ENCODE peak calls at places on chromosomes 6 and 20, in seven cellular contexts. X is tibial artery, Z is mesendoderm, B is breast epithelium, S is IMR-90, A is endothelial cell of umbilical vein, C is RWPE2. Y is an unnamed sample. For H3K4me1, the result is how much of the 10 kb centered on the place peaks cover.

GRCh38 chr6:168102093-168102985 is 23.3 kb upstream of the FRMD1 start:
- DNase-seq in A (no peak), S (no peak), B (no peak), Z (no peak), X (no peak), C (no peak), Y (no peak)

GRCh38 chr6:16129623-16130243 is 847 bp downstream of the MYLIP start:
- DNase-seq in C (no peak), Z (peak), B (peak), S (peak), A (peak), X (peak), Y (peak)

GRCh38 chr6:109978174-109979032 is at the start of gene GPR6:
- DNase-seq in B (no peak), Z (peak), A (peak), C (peak), X (no peak), S (peak), Y (peak)

GRCh38 chr6:71473908-71474307 is 185.3 kb downstream of the OGFRL1 start:
- DNase-seq in B (peak), S (peak), A (peak), C (no peak), Z (no peak), X (peak), Y (no peak)

GRCh38 chr6:72940265-72940664 is 285.0 kb downstream of the KHDC1L start:
- DNase-seq in A (no peak), C (no peak), S (no peak), Z (no peak), B (no peak), X (no peak), Y (no peak)

GRCh38 chr6:7107578-7108195 is at the start of gene RREB1:
- DNase-seq in C (no peak), S (peak), X (peak), Z (peak), A (peak), B (peak), Y (peak)

GRCh38 chr6:26131618-26132017 is 44.4 kb downstream of the HFE start:
- DNase-seq in C (no peak), S (no peak), Z (peak), X (no peak), A (no peak), B (no peak), Y (no peak)

GRCh38 chr20:37845261-37845681 is 57.7 kb upstream of the VSTM2L start:
- DNase-seq in B (peak), C (peak), X (no peak), A (no peak), Z (peak), S (no peak), Y (no peak)

GRCh38 chr6:143545976-143546547 is 34.5 kb upstream of the FUCA2 start:
- DNase-seq in C (no peak), S (peak), Z (no peak), B (no peak), X (no peak), A (peak), Y (no peak)

GRCh38 chr6:29524982-29525639 is 34.4 kb downstream of the UBD start:
- DNase-seq in B (no peak), C (no peak), X (no peak), Z (no peak), S (no peak), A (no peak), Y (no peak)

GRCh38 chr6:38306915-38307314 is 332.8 kb downstream of the BTBD9 start:
- DNase-seq in X (no peak), Z (peak), A (no peak), B (no peak), C (no peak), S (no peak), Y (no peak)

GRCh38 chr6:121055572-121056163 is 278.6 kb downstream of the TBC1D32 start:
- DNase-seq in B (no peak), S (peak), X (no peak), Z (peak), C (no peak), A (peak), Y (peak)

GRCh38 chr6:10800810-10801209 is 37.5 kb downstream of the MAK start:
- DNase-seq in B (no peak), S (peak), A (peak), X (no peak), C (no peak), Z (peak), Y (no peak)

GRCh38 chr6:135310291-135310690 is 129.2 kb downstream of the MYB start:
- DNase-seq in Z (no peak), S (no peak), C (no peak), B (no peak), A (no peak), X (no peak), Y (no peak)

GRCh38 chr6:4883298-4883697 is 107.1 kb downstream of the CDYL start:
- DNase-seq in C (no peak), A (no peak), Z (no peak), X (no peak), B (no peak), S (no peak), Y (no peak)

GRCh38 chr6:156984178-156984738 is 207.1 kb downstream of the ARID1B start:
- DNase-seq in B (no peak), Z (peak), S (no peak), X (no peak), A (no peak), C (no peak), Y (no peak)

GRCh38 chr6:128098000-128098581 is 197.2 kb upstream of the THEMIS start:
- DNase-seq in A (no peak), Z (no peak), X (no peak), B (no peak), C (no peak), S (peak), Y (no peak)

GRCh38 chr20:10568032-10568431 is 105.8 kb downstream of the JAG1 start:
- DNase-seq in X (no peak), B (no peak), C (no peak), S (no peak), A (no peak), Z (peak), Y (no peak)
- H3K27ac ChIP-seq in X (no peak), B (no peak), C (no peak), S (no peak), A (no peak), Z (no peak), Y (no peak)

DNA sequence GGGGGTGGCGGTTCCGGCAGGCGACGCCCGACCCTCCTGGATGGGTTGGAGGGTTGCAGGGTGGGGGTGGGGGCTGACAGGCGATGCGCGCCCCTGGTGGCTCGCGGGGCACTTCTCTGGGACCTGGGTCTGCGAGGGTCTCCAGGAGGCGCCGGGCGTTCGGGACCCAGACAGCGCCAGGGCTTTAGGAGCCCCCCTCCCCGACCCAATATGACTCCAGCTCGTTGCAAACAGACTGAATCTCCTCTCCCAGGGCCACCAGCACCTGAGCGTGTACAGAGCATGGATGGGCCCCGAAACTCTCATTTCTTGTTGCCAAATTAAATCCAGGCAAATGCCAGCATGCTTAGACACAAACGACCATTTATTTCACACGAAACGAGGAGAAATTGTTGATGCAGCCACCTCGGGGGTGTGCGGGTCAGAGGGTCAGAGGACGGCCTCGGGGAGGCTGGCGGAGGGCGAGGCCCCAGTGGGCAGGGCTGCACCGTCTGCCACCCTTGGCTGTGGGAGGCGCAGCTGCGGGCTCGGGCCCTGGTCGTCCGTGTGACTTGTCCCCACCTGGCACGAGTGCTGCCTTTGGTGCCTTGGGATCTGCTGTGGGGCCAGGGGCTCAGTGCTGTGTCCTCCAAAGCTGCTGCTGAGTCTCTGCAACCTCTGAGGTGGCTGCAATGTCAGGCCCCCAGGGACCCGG is 20.9 kb upstream of the GATA5 start:
- DNase-seq in A (no peak), X (no peak), B (no peak), Z (no peak), C (no peak), S (no peak), Y (peak)
- H3K4me1 ChIP-seq in A (under half), X (under half), B (under half), Z (under half), C (under half), S (under half), Y (under half)

GRCh38 chr20:62117658-62118057 is 4.6 kb upstream of the LSM14B start:
- DNase-seq in X (no peak), S (no peak), A (no peak), Z (no peak), B (no peak), C (no peak), Y (peak)
- H3K27ac ChIP-seq in X (no peak), S (no peak), A (no peak), Z (no peak), B (no peak), C (no peak), Y (no peak)

GRCh38 chr20:51629399-51630058 is 87.0 kb upstream of the NFATC2 start:
- DNase-seq in Z (no peak), A (no peak), X (no peak), C (no peak), B (no peak), S (no peak), Y (no peak)

GRCh38 chr20:51634257-51634656 is 91.7 kb upstream of the NFATC2 start:
- DNase-seq in X (no peak), C (no peak), Z (no peak), A (no peak), S (peak), B (no peak), Y (no peak)

GRCh38 chr20:51631011-51631950 is 88.8 kb upstream of the NFATC2 start:
- DNase-seq in C (peak), A (peak), X (peak), B (peak), S (peak), Z (no peak), Y (no peak)

GRCh38 chr20:51633430-51633829 is 90.9 kb upstream of the NFATC2 start:
- DNase-seq in B (no peak), X (no peak), C (no peak), S (no peak), A (no peak), Z (no peak), Y (no peak)

GRCh38 chr20:51631953-51632352 is 89.4 kb upstream of the NFATC2 start:
- DNase-seq in Z (no peak), S (no peak), B (no peak), C (no peak), A (no peak), X (no peak), Y (no peak)
- H3K4me1 ChIP-seq in Z (under half), S (under half), B (under half), C (under half), A (under half), X (under half), Y (under half)

DNA sequence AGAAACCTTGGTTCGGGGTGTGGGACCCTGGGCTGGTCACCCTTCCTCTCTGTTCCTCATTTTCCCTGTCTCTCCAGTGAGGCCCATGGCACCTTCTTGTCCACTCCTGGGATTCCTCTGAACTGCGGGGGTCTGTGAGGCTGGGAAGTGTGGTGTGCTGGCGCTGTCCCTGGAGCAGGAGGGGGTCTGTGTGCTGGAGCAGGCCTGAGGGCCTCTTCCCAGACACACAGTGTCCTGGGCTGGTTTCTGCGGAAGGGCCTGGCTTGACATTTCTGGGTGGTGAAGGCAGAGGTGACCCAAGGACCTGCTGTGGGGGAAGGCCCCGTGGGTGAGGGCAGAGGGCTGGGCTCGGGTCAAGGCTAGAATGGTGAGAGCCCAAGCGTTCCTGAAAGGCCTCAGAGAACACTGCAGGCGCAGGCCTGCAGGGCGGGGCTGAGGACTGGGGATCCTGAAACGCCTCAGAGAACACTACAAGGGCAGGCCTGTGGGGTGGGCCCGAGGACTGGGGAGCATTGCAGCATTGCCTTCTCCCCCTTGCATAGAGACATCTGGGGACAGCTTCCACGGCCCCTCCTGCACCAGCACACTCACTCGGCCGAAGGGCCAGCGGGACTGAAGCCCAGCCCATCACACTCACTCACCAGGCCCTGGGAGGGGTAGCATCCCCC is 10.6 kb upstream of the BAK1 start:
- DNase-seq in A (no peak), Z (peak), X (no peak), S (no peak), C (no peak), B (no peak), Y (no peak)
- H3K27ac ChIP-seq in A (peak), Z (peak), X (no peak), S (peak), C (peak), B (peak), Y (no peak)

GRCh38 chr6:114323784-114324183 is 19.0 kb downstream of the HS3ST5 start:
- DNase-seq in B (no peak), S (no peak), Z (peak), C (no peak), X (no peak), A (no peak), Y (peak)

GRCh38 chr6:114315841-114316595 is 26.8 kb downstream of the HS3ST5 start:
- DNase-seq in A (no peak), S (no peak), C (no peak), B (no peak), X (no peak), Z (no peak), Y (no peak)

DNA sequence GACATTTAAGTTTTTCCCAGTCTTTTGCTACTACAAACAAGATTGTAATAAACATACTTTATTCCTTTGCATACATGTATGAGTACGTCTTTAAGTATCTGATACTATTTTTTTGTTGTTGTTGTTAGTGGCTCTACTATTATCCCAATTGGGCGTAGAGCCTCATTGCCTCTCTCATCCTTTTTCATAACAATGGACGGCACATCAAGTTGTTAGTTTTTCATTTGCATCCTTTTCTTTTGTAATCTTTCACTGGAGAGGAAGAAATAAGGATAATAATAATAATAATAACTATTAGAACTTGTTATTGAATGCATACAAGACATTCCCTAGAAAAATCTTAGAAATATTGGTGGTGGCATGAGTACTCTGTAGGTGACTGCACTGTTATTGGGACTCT is 23.1 kb downstream of the HS3ST5 start:
- DNase-seq in B (no peak), C (no peak), Z (no peak), S (no peak), X (no peak), A (no peak), Y (no peak)
- H3K4me1 ChIP-seq in B (under half), C (under half), Z (under half), S (under half), X (under half), A (under half), Y (under half)

GRCh38 chr20:52893498-52893897 is 78.7 kb upstream of the TSHZ2 start:
- DNase-seq in X (no peak), C (no peak), S (no peak), Z (no peak), A (no peak), B (no peak), Y (no peak)

GRCh38 chr20:52892023-52892422 is 80.1 kb upstream of the TSHZ2 start:
- DNase-seq in C (no peak), A (no peak), Z (no peak), X (no peak), B (no peak), S (no peak), Y (no peak)

GRCh38 chr20:52890130-52890529 is 82.0 kb upstream of the TSHZ2 start:
- DNase-seq in X (no peak), S (no peak), A (no peak), Z (no peak), B (no peak), C (no peak), Y (no peak)

GRCh38 chr20:52889225-52889624 is 82.9 kb upstream of the TSHZ2 start:
- DNase-seq in S (no peak), A (no peak), B (no peak), Z (no peak), C (no peak), X (no peak), Y (no peak)

GRCh38 chr20:52888096-52888495 is 84.1 kb upstream of the TSHZ2 start:
- DNase-seq in Z (no peak), X (no peak), S (no peak), B (no peak), C (no peak), A (no peak), Y (no peak)
- H3K27ac ChIP-seq in Z (no peak), X (no peak), S (no peak), B (no peak), C (no peak), A (no peak), Y (no peak)

DNA sequence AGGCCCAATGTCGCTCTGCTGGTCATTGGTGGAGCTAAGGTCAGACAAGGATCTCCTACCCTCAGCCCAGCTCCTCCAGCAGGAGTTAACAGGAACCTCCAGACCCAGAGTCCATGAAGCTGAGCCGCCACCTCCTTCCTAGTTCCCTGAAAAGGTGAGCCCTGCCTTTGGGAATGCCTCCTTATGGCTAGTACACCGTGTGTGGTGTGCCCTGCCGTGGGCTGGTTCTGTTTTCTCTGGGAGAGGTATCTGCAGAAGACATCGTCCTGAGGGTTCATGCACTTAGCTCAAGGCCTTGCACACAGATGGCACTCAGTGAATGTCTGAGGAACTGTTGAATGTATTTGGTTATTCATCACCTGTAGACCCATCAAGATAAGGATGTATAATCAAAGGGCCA is 15.3 kb downstream of the BANF2 start:
- DNase-seq in S (no peak), X (peak), B (no peak), Z (no peak), C (no peak), A (no peak), Y (no peak)
- H3K4me1 ChIP-seq in S (under half), X (under half), B (under half), Z (under half), C (under half), A (under half), Y (under half)